ENCODE peak calls at places on chromosome 1, in five cellular contexts. Q, W, B, Y and F are unnamed samples.

GRCh38 chr1:2110738-2111673 is 60.8 kb downstream of the PRKCZ start:
- DNase-seq in Q (no peak), W (no peak), B (no peak), Y (peak; percentile 5), F (no peak)

GRCh38 chr1:67150931-67151330 is 15.3 kb upstream of the IL23R start:
- DNase-seq in Q (no peak), W (no peak), B (no peak), Y (no peak), F (no peak)

GRCh38 chr1:20115479-20115878 is 3.9 kb downstream of the PLA2G2D start:
- DNase-seq in Q (no peak), W (no peak), B (no peak), Y (no peak), F (no peak)

GRCh38 chr1:48187969-48188563 is 34.5 kb upstream of the SLC5A9 start:
- DNase-seq in Q (no peak), W (no peak), B (no peak), Y (no peak), F (no peak)

GRCh38 chr1:8603220-8603616 is 214.2 kb downstream of the RERE start:
- DNase-seq in Q (no peak), W (no peak), B (peak; percentile 5), Y (no peak), F (no peak)

GRCh38 chr1:145872421-145872891 is 13.2 kb downstream of the ANKRD35 start:
- DNase-seq in Q (no peak), W (no peak), B (peak; percentile 17), Y (peak; percentile 64), F (no peak)

GRCh38 chr1:165353731-165354671 is 2.5 kb downstream of the LMX1A start:
- DNase-seq in Q (no peak), W (no peak), B (no peak), Y (no peak), F (no peak)

GRCh38 chr1:2231667-2232254 is 3.6 kb downstream of the SKI start:
- DNase-seq in Q (peak; percentile 42), W (no peak), B (peak; percentile 91), Y (peak; percentile 81), F (no peak)

GRCh38 chr1:214364335-214364734 is 83.4 kb downstream of the SMYD2 start:
- DNase-seq in Q (no peak), W (no peak), B (no peak), Y (peak; percentile 55), F (no peak)

GRCh38 chr1:87963566-87963965 is 634.9 kb downstream of the LMO4 start:
- DNase-seq in Q (no peak), W (no peak), B (no peak), Y (no peak), F (no peak)

GRCh38 chr1:36796101-36796590 is 238.2 kb downstream of the GRIK3 start:
- DNase-seq in Q (no peak), W (no peak), B (no peak), Y (no peak), F (no peak)

DNA sequence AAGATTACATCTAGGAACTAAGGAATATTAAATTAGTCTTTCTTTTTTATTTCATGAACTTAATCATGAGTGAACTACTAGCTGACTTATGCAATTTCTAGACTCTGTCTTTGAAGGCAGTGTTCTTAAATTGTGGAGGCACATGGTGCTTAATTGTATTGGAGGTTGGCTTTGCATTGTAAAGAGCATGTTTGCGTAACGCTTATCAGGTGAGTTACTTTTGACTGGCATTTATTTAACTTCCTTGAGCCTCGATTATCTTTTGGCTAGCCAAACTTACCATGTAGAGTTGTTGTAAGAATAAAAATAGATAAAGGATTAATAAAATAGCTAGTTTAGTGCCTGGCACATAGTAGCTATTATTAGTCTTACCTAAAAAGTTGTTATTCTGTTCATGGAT is 262.4 kb downstream of the PDE4B start:
- DNase-seq in Q (no peak), W (no peak), B (no peak), Y (no peak), F (no peak)
- TF ChIP-seq CTCF in Q (no peak), W (no peak), B (no peak), Y (no peak), F (no peak)

GRCh38 chr1:109980324-109981127 is 4.0 kb upstream of the AHCYL1 start:
- DNase-seq in Q (no peak), W (no peak), B (no peak), Y (peak; percentile 33), F (no peak)
- TF ChIP-seq CTCF in Q (peak; percentile 56), W (peak; percentile 66), B (peak; percentile 65), Y (peak; percentile 63), F (no peak)

GRCh38 chr1:234606731-234607090 is 3.3 kb downstream of the IRF2BP2 start:
- DNase-seq in Q (no peak), W (no peak), B (no peak), Y (no peak), F (no peak)

GRCh38 chr1:234605493-234605982 is 4.4 kb downstream of the IRF2BP2 start:
- DNase-seq in Q (no peak), W (no peak), B (no peak), Y (no peak), F (no peak)

GRCh38 chr1:234607091-234608025 is 2.6 kb downstream of the IRF2BP2 start:
- DNase-seq in Q (no peak), W (no peak), B (peak; percentile 56), Y (peak; percentile 41), F (no peak)

GRCh38 chr1:234604726-234605492 is 5.1 kb downstream of the IRF2BP2 start:
- DNase-seq in Q (no peak), W (no peak), B (peak; percentile 74), Y (no peak), F (no peak)

DNA sequence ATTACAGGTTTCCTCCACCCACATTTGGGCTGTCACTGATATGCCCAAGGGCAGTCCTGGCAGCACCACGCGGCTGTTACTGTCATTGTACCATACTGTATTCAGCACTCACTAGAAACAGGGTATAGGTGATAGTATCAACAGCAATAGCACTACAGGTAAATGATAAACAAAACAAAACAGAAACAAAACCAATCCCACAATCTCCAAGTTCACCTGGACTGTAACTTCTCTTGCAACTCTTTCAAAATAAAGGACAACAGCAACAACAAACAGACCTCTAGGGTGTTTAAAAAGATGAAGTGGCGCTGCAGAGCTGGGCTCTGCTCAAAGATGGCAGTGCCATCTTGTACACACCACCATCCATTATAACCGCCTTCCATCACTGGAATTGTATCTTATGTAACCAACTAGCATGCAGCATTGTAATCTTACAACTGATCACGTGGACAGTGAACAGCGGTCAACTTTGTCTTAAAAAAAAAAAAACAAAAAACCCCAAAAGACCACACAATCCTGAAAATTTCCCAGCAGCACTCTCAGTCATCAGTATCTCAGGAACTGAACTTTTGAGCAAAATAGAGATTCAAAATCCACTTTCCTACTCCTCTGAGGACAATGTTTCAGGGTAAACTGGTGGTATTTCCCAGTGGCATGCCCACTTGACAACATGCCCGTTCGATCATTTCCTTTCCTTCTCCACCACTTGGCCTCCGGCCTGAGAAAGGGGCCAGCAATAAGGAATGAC is 3.8 kb downstream of the IRF2BP2 start:
- DNase-seq in Q (no peak), W (no peak), B (peak; percentile 67), Y (peak; percentile 29), F (no peak)
- TF ChIP-seq CTCF in Q (no peak), W (no peak), B (no peak), Y (no peak), F (no peak)

GRCh38 chr1:235579891-235580290 is 69.7 kb downstream of the GNG4 start:
- DNase-seq in Q (no peak), W (no peak), B (no peak), Y (no peak), F (no peak)
- TF ChIP-seq CTCF in Q (no peak), W (no peak), B (no peak), Y (no peak), F (no peak)